ENCODE peak calls at places on chromosomes 2 and 18, in nine cellular contexts. T is esophagus muscularis mucosa, K is SK-N-SH, P is GM23338, I is breast epithelium, G is heart left ventricle, A is stomach, C is HCT116, U is hepatocyte. Y is an unnamed sample.

GRCh38 chr18:60040966-60041365 is 141.2 kb downstream of the PMAIP1 start:
- DNase-seq in C (no peak), K (no peak), A (no peak), T (no peak), G (no peak), U (no peak), I (no peak), P (no peak), Y (no peak)

GRCh38 chr18:28124239-28125029 is 52.5 kb downstream of the CDH2 start:
- DNase-seq in U (no peak), I (no peak), A (no peak), P (no peak), T (no peak), G (no peak), C (no peak), K (no peak), Y (no peak)

GRCh38 chr2:45232824-45233223 is 223.6 kb upstream of the SIX2 start:
- DNase-seq in K (no peak), P (no peak), I (no peak), U (no peak), G (no peak), C (no peak), A (no peak), T (no peak), Y (no peak)

GRCh38 chr18:63264871-63265270 is 54.7 kb downstream of the BCL2 start:
- DNase-seq in U (no peak), I (no peak), A (no peak), G (peak; percentile 32), K (no peak), C (no peak), T (no peak), P (no peak), Y (no peak)

GRCh38 chr2:174333502-174334277 is 1.1 kb upstream of the SP9 start:
- DNase-seq in T (no peak), P (peak; percentile 46), A (no peak), G (no peak), C (no peak), U (no peak), I (no peak), K (no peak), Y (no peak)

GRCh38 chr2:232544674-232545073 is 5.2 kb downstream of the CHRNG start:
- DNase-seq in I (no peak), T (no peak), K (no peak), C (no peak), G (no peak), U (no peak), P (no peak), A (no peak), Y (no peak)

GRCh38 chr18:22170421-22171262 is 1.3 kb downstream of the GATA6 start:
- DNase-seq in P (peak; percentile 51), U (peak; percentile 63), I (peak; percentile 37), C (no peak), G (peak; percentile 71), K (peak; percentile 39), A (no peak), T (peak; percentile 92), Y (peak; percentile 16)

GRCh38 chr2:43010428-43011141 is 215.8 kb downstream of the ZFP36L2 start:
- DNase-seq in G (no peak), A (peak; percentile 15), K (no peak), C (no peak), I (peak; percentile 21), U (no peak), P (no peak), T (no peak), Y (no peak)

GRCh38 chr2:120653871-120654270 is 81.8 kb upstream of the GLI2 start:
- DNase-seq in C (no peak), A (no peak), T (no peak), U (no peak), K (no peak), I (no peak), P (no peak), G (no peak), Y (no peak)

GRCh38 chr2:104853926-104854506 is at the start of gene POU3F3:
- DNase-seq in U (peak; percentile 73), A (no peak), I (peak; percentile 60), K (peak; percentile 93), T (peak; percentile 91), G (peak; percentile 59), C (no peak), P (peak; percentile 99), Y (no peak)

GRCh38 chr18:49669403-49669802 is 107.5 kb downstream of the LIPG start:
- DNase-seq in U (no peak), G (no peak), I (no peak), T (no peak), K (no peak), P (no peak), A (no peak), C (no peak), Y (no peak)

GRCh38 chr2:198901894-198902293 is 555.8 kb downstream of the SATB2 start:
- DNase-seq in C (peak; percentile 2), P (peak; percentile 13), K (peak; percentile 8), U (no peak), G (no peak), A (no peak), T (no peak), I (no peak), Y (no peak)

GRCh38 chr2:109201465-109202420 is 72.7 kb downstream of the SH3RF3 start:
- DNase-seq in U (no peak), P (no peak), K (peak; percentile 69), T (no peak), I (no peak), C (no peak), A (no peak), G (peak; percentile 71), Y (peak; percentile 20)

GRCh38 chr2:105317937-105318336 is 11.6 kb downstream of the TGFBRAP1 start:
- DNase-seq in K (no peak), C (no peak), I (no peak), G (no peak), T (no peak), A (no peak), U (no peak), P (no peak), Y (no peak)

GRCh38 chr2:60353863-60354262 is 199.6 kb downstream of the BCL11A start:
- DNase-seq in U (no peak), G (no peak), P (no peak), C (no peak), T (peak; percentile 26), I (no peak), A (no peak), K (no peak), Y (no peak)

GRCh38 chr2:19800796-19801195 is 101.0 kb downstream of the TTC32 start:
- DNase-seq in K (no peak), I (no peak), G (no peak), C (no peak), T (no peak), U (no peak), P (no peak), A (no peak), Y (no peak)

GRCh38 chr2:159133795-159134194 is 152.7 kb downstream of the WDSUB1 start:
- DNase-seq in I (no peak), G (no peak), A (no peak), C (no peak), P (no peak), T (no peak), K (no peak), U (no peak), Y (no peak)

GRCh38 chr18:67380867-67381266 is 135.7 kb downstream of the DSEL start:
- DNase-seq in I (no peak), U (no peak), T (no peak), K (no peak), C (no peak), G (no peak), A (no peak), P (no peak), Y (no peak)

DNA sequence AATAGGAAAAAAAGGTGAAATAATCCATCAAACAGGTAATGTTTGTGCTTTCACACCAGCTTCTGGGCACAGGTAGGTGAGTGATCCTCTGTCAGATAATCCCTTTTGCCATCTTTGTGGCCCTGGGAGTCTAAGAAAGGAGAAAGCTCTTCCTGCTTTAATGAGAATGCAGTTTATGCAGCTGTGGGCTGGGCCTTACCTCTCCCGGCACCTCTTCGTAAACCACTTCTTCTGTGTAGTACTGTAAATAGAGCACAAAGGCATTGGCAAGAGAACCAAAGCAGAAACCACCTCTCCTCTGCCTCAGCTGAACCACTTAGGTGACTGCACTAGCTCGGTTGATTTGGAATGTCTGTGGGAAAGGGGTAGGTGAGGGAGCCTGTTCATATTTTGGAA is 4.9 kb downstream of the NEB start:
- DNase-seq in P (no peak), U (no peak), I (no peak), T (no peak), K (no peak), C (no peak), G (no peak), A (no peak), Y (no peak)
- H3K27ac ChIP-seq in P (peak overlapping the region; percentile 78), U (no peak overlapping the region), I (no peak overlapping the region), T (no peak overlapping the region), K (no peak overlapping the region), C (no peak overlapping the region), G (no peak overlapping the region), A (no peak overlapping the region), Y (no peak overlapping the region)

GRCh38 chr2:74415762-74416395 is 5.5 kb downstream of the C2orf81 start:
- DNase-seq in U (no peak), T (no peak), I (peak; percentile 68), P (peak; percentile 91), C (no peak), K (peak; percentile 19), G (no peak), A (no peak), Y (no peak)
- H3K4me3 ChIP-seq in U (no peak overlapping the region), T (peak overlapping the region; percentile 61), I (peak overlapping the region; percentile 75), P (peak overlapping the region; percentile 71), C (no peak overlapping the region), K (no peak overlapping the region), G (peak overlapping the region; percentile 76), A (peak overlapping the region; percentile 55), Y (no peak overlapping the region)

GRCh38 chr2:6352906-6353515 is 512.7 kb downstream of the CMPK2 start:
- DNase-seq in A (peak; percentile 71), P (peak; percentile 81), U (peak; percentile 71), G (peak; percentile 47), T (no peak), C (no peak), I (no peak), K (peak; percentile 59), Y (peak; percentile 92)
- TF ChIP-seq CTCF in A (peak; percentile 49), P (peak; percentile 81), U (peak; percentile 65), G (peak; percentile 66), T (peak; percentile 39), C (peak; percentile 56), I (no peak), K (peak; percentile 63), Y (peak; percentile 80)

GRCh38 chr2:233854241-233854981 is at the start of gene HJURP:
- DNase-seq in T (peak; percentile 98), A (peak; percentile 93), K (peak; percentile 99), U (peak; percentile 96), C (peak; percentile 91), I (peak; percentile 88), G (peak; percentile 93), P (peak; percentile 99), Y (peak; percentile 95)

GRCh38 chr2:233855345-233855744 is 1.0 kb upstream of the HJURP start:
- DNase-seq in I (no peak), T (peak; percentile 72), C (no peak), K (no peak), G (no peak), U (no peak), A (no peak), P (no peak), Y (no peak)

GRCh38 chr2:233853353-233853752 is 982 bp downstream of the HJURP start:
- DNase-seq in T (peak; percentile 37), U (no peak), P (no peak), I (no peak), A (peak; percentile 19), K (no peak), G (no peak), C (no peak), Y (no peak)

GRCh38 chr2:233852056-233852455 is 2.3 kb downstream of the HJURP start:
- DNase-seq in T (peak; percentile 50), C (no peak), I (no peak), P (no peak), A (peak; percentile 23), U (no peak), G (no peak), K (no peak), Y (no peak)

GRCh38 chr2:233853883-233854240 is 473 bp downstream of the HJURP start:
- DNase-seq in I (no peak), P (no peak), U (no peak), K (no peak), C (no peak), T (no peak), G (no peak), A (no peak), Y (no peak)
- H3K27ac ChIP-seq in I (no peak overlapping the region), P (peak overlapping the region; percentile 61), U (no peak overlapping the region), K (peak overlapping the region; percentile 56), C (peak overlapping the region; percentile 67), T (no peak overlapping the region), G (no peak overlapping the region), A (no peak overlapping the region), Y (peak overlapping the region; percentile 97)